ENCODE peak calls at places on chromosome 4, in eight cellular contexts. G is cardiac fibroblast, R is fibroblast of pulmonary artery, D is left ventricle myocardium inferior, N is lung, V is cardiac muscle cell, T is GM06990, B is WTC11. Z is an unnamed sample.

GRCh38 chr4:156169011-156169410 is 215.3 kb upstream of the CTSO start:
- DNase-seq in G (peak; percentile 87), R (peak; percentile 89), D (peak; percentile 17), N (peak; percentile 29), V (peak; percentile 49), T (peak; percentile 25), B (peak; percentile 17), Z (no peak)

GRCh38 chr4:138670681-138671080 is 344.9 kb upstream of the NOCT start:
- DNase-seq in G (no peak), R (no peak), D (no peak), N (no peak), V (no peak), T (no peak), B (no peak), Z (no peak)

GRCh38 chr4:86856896-86857295 is 7.7 kb upstream of the SLC10A6 start:
- DNase-seq in G (no peak), R (no peak), D (no peak), N (no peak), V (no peak), T (no peak), B (no peak), Z (no peak)

GRCh38 chr4:185096032-185096653 is 46.9 kb upstream of the SLC25A4 start:
- DNase-seq in G (peak; percentile 66), R (peak; percentile 70), D (no peak), N (no peak), V (peak; percentile 52), T (no peak), B (no peak), Z (no peak)

GRCh38 chr4:159547645-159548308 is 444.9 kb downstream of the RAPGEF2 start:
- DNase-seq in G (peak; percentile 9), R (peak; percentile 13), D (no peak), N (no peak), V (no peak), T (no peak), B (no peak), Z (no peak)

GRCh38 chr4:172750910-172751309 is 417.7 kb upstream of the GALNT7 start:
- DNase-seq in G (no peak), R (no peak), D (no peak), N (no peak), V (no peak), T (peak; percentile 44), B (no peak), Z (no peak)

GRCh38 chr4:116705466-116705865 is 379.9 kb downstream of the TRAM1L1 start:
- DNase-seq in G (no peak), R (no peak), D (no peak), N (no peak), V (no peak), T (no peak), B (no peak), Z (no peak)

GRCh38 chr4:185255868-185256267 is 46.5 kb downstream of the SNX25 start:
- DNase-seq in G (no peak), R (no peak), D (no peak), N (no peak), V (no peak), T (no peak), B (no peak), Z (no peak)

GRCh38 chr4:77994194-77994721 is 62.9 kb upstream of the FRAS1 start:
- DNase-seq in G (peak; percentile 63), R (peak; percentile 78), D (no peak), N (no peak), V (peak; percentile 86), T (no peak), B (peak; percentile 56), Z (no peak)

GRCh38 chr4:65999518-65999871 is 329.2 kb upstream of the EPHA5 start:
- DNase-seq in G (no peak), R (no peak), D (no peak), N (no peak), V (no peak), T (no peak), B (no peak), Z (no peak)

GRCh38 chr4:40916218-40916555 is 166.4 kb downstream of the NSUN7 start:
- DNase-seq in G (peak; percentile 77), R (peak; percentile 58), D (no peak), N (no peak), V (no peak), T (no peak), B (no peak), Z (no peak)

GRCh38 chr4:141020801-141021261 is 112.4 kb downstream of the RNF150 start:
- DNase-seq in G (peak; percentile 26), R (peak; percentile 37), D (no peak), N (no peak), V (peak; percentile 63), T (no peak), B (no peak), Z (no peak)

GRCh38 chr4:1706358-1706757 is 5.8 kb downstream of the SLBP start:
- DNase-seq in G (no peak), R (no peak), D (no peak), N (no peak), V (no peak), T (no peak), B (no peak), Z (no peak)

GRCh38 chr4:3220586-3221494 is 28.1 kb upstream of the MSANTD1 start:
- DNase-seq in G (no peak), R (no peak), D (peak; percentile 6), N (no peak), V (no peak), T (no peak), B (no peak), Z (no peak)

GRCh38 chr4:115906428-115906827 is 793.0 kb upstream of the NDST4 start:
- DNase-seq in G (no peak), R (no peak), D (no peak), N (no peak), V (no peak), T (no peak), B (no peak), Z (no peak)

GRCh38 chr4:150828159-150828558 is 186.9 kb downstream of the LRBA start:
- DNase-seq in G (no peak), R (no peak), D (no peak), N (no peak), V (no peak), T (peak; percentile 74), B (no peak), Z (no peak)

GRCh38 chr4:99208719-99209075 is 10.3 kb downstream of the ADH6 start:
- DNase-seq in G (no peak), R (no peak), D (no peak), N (no peak), V (no peak), T (no peak), B (peak; percentile 10), Z (no peak)

GRCh38 chr4:163350672-163351071 is 7.0 kb downstream of the NPY5R start:
- DNase-seq in G (no peak), R (no peak), D (no peak), N (no peak), V (no peak), T (no peak), B (no peak), Z (no peak)

GRCh38 chr4:157992038-157992706 is 180.7 kb downstream of the GASK1B start:
- DNase-seq in G (peak; percentile 92), R (peak; percentile 93), D (no peak), N (peak; percentile 53), V (peak; percentile 70), T (no peak), B (no peak), Z (no peak)

GRCh38 chr4:154911097-154911496 is 130.0 kb downstream of the RBM46 start:
- DNase-seq in G (peak; percentile 38), R (peak; percentile 11), D (no peak), N (no peak), V (peak; percentile 21), T (no peak), B (no peak), Z (no peak)

GRCh38 chr4:79209822-79210635 is 115.8 kb downstream of the NAA11 start:
- DNase-seq in G (peak; percentile 22), R (peak; percentile 60), D (no peak), N (no peak), V (no peak), T (no peak), B (no peak), Z (no peak)

GRCh38 chr4:146073517-146073916 is 102.0 kb upstream of the LSM6 start:
- DNase-seq in G (no peak), R (no peak), D (no peak), N (no peak), V (no peak), T (no peak), B (no peak), Z (no peak)

GRCh38 chr4:113539408-113539807 is 222.1 kb downstream of the CAMK2D start:
- DNase-seq in G (peak; percentile 89), R (peak; percentile 33), D (no peak), N (no peak), V (no peak), T (peak; percentile 36), B (no peak), Z (no peak)

DNA sequence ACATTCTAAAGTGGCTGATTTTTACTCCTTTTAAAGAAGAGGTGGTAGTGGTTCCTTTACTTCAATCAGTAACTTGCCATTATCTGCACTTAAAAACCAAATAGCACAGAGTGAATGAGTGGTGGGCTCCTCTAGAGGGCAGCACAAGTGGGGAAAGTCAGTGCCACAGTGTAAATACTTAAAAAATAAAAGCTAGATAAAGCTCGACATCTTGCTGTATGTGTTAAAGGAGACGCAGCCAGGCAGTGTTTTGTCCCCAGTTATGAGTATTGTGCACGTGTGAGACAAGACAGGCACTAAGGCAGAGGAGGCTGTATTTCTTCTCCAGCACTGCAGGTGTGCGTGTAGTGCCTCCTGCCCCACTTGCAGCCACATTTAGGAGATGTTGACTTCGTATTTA is 24.6 kb downstream of the NAP1L5 start:
- DNase-seq in G (peak; percentile 56), R (peak; percentile 65), D (no peak), N (no peak), V (peak; percentile 61), T (peak; percentile 1), B (peak; percentile 47), Z (no peak)
- TF ChIP-seq CTCF in G (peak; percentile 54), R (peak; percentile 83), D (peak; percentile 65), N (no peak), V (peak; percentile 82), T (peak; percentile 65), B (peak; percentile 31), Z (peak; percentile 86)

GRCh38 chr4:125526420-125526819 is 211.7 kb downstream of the FAT4 start:
- DNase-seq in G (no peak), R (peak; percentile 10), D (no peak), N (no peak), V (no peak), T (no peak), B (no peak), Z (no peak)
- TF ChIP-seq CTCF in G (peak; percentile 11), R (peak; percentile 22), D (peak; percentile 9), N (no peak), V (no peak), T (no peak), B (no peak), Z (no peak)

DNA sequence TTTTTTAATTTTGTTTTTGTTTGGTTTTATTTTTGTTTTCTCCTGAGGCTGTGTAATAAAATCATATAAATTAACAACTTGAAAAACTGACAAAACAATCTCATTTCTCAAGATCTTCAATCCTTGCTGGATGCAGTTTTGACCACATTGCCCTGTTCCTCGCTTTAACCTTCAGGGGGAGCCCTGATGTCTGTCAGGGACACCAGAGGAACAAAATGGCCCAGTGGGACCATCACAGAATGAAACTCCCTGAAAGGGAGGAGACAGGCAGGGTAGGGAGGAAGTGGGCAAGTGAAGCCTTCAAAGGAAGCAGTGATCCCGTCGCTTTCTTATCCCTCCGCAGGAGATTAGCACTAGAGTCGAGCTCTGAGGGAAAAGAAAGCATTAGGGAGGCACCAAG is 274.9 kb upstream of the LDB2 start:
- DNase-seq in G (no peak), R (no peak), D (no peak), N (no peak), V (no peak), T (no peak), B (peak; percentile 47), Z (no peak)
- TF ChIP-seq CTCF in G (peak; percentile 41), R (peak; percentile 25), D (peak; percentile 53), N (no peak), V (peak; percentile 39), T (peak; percentile 62), B (peak; percentile 25), Z (peak; percentile 16)

GRCh38 chr4:121696641-121697461 is at the start of gene ANXA5:
- DNase-seq in G (peak; percentile 86), R (peak; percentile 90), D (peak; percentile 93), N (peak; percentile 91), V (peak; percentile 90), T (peak; percentile 91), B (peak; percentile 79), Z (no peak)
- TF ChIP-seq CTCF in G (peak; percentile 37), R (peak; percentile 7), D (peak; percentile 40), N (no peak), V (peak; percentile 39), T (peak; percentile 36), B (no peak), Z (no peak)

Z was measured in D721Med.